ENCODE peak calls at places on chromosomes 5 and 9, in six cellular contexts. Q is A549, P is SK-N-SH, U is endothelial cell of umbilical vein, R is GM12878, C is NB4. O is an unnamed sample.

GRCh38 chr5:77776606-77777206 is 567 bp upstream of the TBCA start:
- DNase-seq in C (no peak), U (no peak), R (no peak), Q (no peak), P (no peak), O (no peak)

GRCh38 chr9:137351781-137352501 is 49.9 kb upstream of the NRARP start:
- DNase-seq in C (no peak), U (no peak), P (no peak), R (no peak), Q (no peak), O (no peak)

GRCh38 chr5:73032635-73033034 is 76.8 kb downstream of the FCHO2 start:
- DNase-seq in Q (no peak), R (no peak), U (no peak), C (no peak), P (no peak), O (no peak)

GRCh38 chr9:91047993-91048607 is 246.5 kb downstream of the SYK start:
- DNase-seq in P (no peak), U (peak), R (no peak), C (no peak), Q (no peak), O (no peak)

GRCh38 chr9:137044502-137045177 is 1.3 kb downstream of the NPDC1 start:
- DNase-seq in C (no peak), R (no peak), P (peak), Q (no peak), U (peak), O (no peak)

GRCh38 chr5:179127136-179128040 is 67.2 kb downstream of the ZNF354C start:
- DNase-seq in C (no peak), R (no peak), U (no peak), Q (no peak), P (no peak), O (no peak)

GRCh38 chr9:113690055-113690740 is 185.9 kb upstream of the ZNF618 start:
- DNase-seq in R (no peak), Q (no peak), U (no peak), C (no peak), P (no peak), O (no peak)

GRCh38 chr9:82456621-82457020 is 468.0 kb downstream of the SPATA31D1 start:
- DNase-seq in C (no peak), R (no peak), Q (no peak), P (no peak), U (no peak), O (no peak)

GRCh38 chr5:159022178-159022556 is 77.5 kb downstream of the EBF1 start:
- DNase-seq in U (no peak), C (peak), R (no peak), P (peak), Q (no peak), O (no peak)

GRCh38 chr9:114621975-114622609 is 11.0 kb downstream of the TMEM268 start:
- DNase-seq in U (peak), C (no peak), R (no peak), P (no peak), Q (peak), O (no peak)

GRCh38 chr9:99681113-99681512 is 140.6 kb upstream of the NR4A3 start:
- DNase-seq in Q (no peak), R (no peak), U (no peak), C (no peak), P (no peak), O (no peak)

GRCh38 chr5:124206540-124206939 is 539.9 kb downstream of the ZNF608 start:
- DNase-seq in R (no peak), Q (no peak), U (no peak), C (no peak), P (no peak), O (no peak)

GRCh38 chr9:14830057-14830456 is 80.2 kb downstream of the FREM1 start:
- DNase-seq in U (no peak), R (no peak), C (no peak), Q (no peak), P (no peak), O (no peak)

DNA sequence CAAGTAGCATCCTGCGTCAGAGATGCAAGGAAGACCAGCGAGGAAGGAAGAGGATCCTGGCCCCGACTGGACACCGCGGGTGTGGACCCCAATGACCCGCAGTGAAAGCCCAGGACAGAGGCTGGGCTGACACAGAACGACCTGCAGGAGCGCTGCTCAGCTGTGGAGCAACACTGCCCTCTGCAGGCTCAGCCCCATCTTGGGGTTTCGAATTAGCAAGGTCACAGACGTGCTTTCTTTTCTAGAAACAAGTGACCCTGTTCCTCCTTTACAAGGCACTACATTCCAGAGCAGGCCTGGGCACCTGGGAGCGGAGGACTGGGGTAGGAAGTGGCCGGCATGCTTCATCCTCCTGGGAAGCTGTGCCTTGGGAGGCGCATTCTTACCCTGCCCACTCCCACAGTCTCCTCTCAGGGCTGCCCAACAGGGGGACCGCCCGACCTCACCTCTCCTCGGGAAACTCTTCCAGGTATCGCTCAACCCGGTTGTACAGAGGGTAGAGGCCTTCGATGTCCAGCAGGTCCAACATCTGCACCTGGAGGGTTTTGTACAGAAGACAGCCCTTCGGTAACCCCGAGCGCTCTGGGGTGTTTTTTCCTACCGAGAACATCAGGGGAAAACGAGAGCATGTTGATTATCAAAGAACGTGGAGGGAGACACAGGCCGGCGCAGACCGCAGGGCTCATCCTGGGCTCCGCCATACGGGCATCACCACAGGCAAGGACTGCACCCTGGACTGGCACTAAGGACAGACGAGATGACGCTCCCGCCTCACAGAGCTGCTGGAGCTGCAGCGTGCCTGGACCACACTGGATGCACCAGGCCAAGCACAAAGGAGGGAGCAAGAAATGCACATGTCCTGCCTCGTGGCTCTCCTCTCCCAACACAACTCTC is 35.0 kb downstream of the IPPK start:
- DNase-seq in C (peak), Q (peak), P (peak), R (peak), U (peak), O (peak)
- TF ChIP-seq MAX in C (no peak), Q (no peak), P (no peak), R (no peak), U (no peak), O (no peak)

DNA sequence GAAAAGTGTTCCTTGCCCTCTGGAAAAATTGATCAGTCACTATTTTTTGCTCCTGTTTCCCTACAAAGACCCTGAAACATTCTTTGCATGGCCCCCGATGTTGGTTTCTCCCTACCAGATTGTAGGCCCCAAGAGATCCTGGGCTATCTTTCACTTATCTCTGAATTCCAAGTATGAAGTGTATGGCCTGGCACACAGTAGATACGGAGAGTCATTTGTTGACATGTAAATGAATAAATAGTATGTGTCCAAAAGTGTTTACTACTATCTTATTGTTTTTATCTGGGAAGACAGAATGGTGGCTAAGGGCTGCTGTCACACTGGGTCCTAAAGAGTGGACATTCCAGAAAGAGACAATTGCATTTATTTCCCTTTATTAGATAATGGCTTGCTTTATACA is 7.4 kb upstream of the ANKDD1B start:
- DNase-seq in P (no peak), U (no peak), C (no peak), Q (no peak), R (no peak), O (no peak)
- TF ChIP-seq MAX in P (no peak), U (no peak), C (no peak), Q (no peak), R (no peak), O (no peak)

GRCh38 chr5:54205453-54205852 is 104.9 kb downstream of the ARL15 start:
- DNase-seq in R (no peak), Q (no peak), P (no peak), C (no peak), U (no peak), O (no peak)
- TF ChIP-seq MAX in R (no peak), Q (no peak), P (no peak), C (no peak), U (no peak), O (no peak)

GRCh38 chr9:18061332-18061731 is 412.6 kb upstream of the ADAMTSL1 start:
- DNase-seq in C (no peak), R (no peak), Q (no peak), U (no peak), P (no peak), O (no peak)

GRCh38 chr9:18061856-18062255 is 412.1 kb upstream of the ADAMTSL1 start:
- DNase-seq in U (no peak), P (no peak), Q (no peak), R (no peak), C (peak), O (no peak)

GRCh38 chr9:18059043-18059442 is 414.9 kb upstream of the ADAMTSL1 start:
- DNase-seq in R (no peak), P (no peak), U (no peak), C (no peak), Q (no peak), O (no peak)

GRCh38 chr9:18059447-18059846 is 414.5 kb upstream of the ADAMTSL1 start:
- DNase-seq in C (no peak), U (no peak), R (no peak), P (no peak), Q (no peak), O (no peak)

GRCh38 chr9:18060304-18060934 is 413.5 kb upstream of the ADAMTSL1 start:
- DNase-seq in R (no peak), U (no peak), P (peak), C (no peak), Q (no peak), O (no peak)
- TF ChIP-seq MAX in R (no peak), U (no peak), P (no peak), C (no peak), Q (no peak), O (no peak)

O was measured in WTC11.